ENCODE peak calls at places on chromosomes 4 and X, in five cellular contexts. H is ovary; B is EL; D is effector CD8-positive, alpha-beta T cell; E is lower leg skin. F is an unnamed sample.

GRCh38 chr4:5863461-5864113 is 29.3 kb downstream of the CRMP1 start:
- DNase-seq in D (no peak), H (no peak), B (peak), E (no peak), F (no peak)

GRCh38 chr4:140052050-140052449 is 101.9 kb downstream of the MAML3 start:
- DNase-seq in B (peak), D (no peak), H (no peak), E (no peak), F (peak)

GRCh38 chr4:96380106-96380505 is 540.2 kb downstream of the PDHA2 start:
- DNase-seq in E (no peak), H (no peak), D (no peak), B (no peak), F (no peak)

GRCh38 chr4:44462259-44462658 is 13.7 kb upstream of the KCTD8 start:
- DNase-seq in H (no peak), E (no peak), B (no peak), D (no peak), F (no peak)

GRCh38 chr4:83860200-83860599 is 324.3 kb downstream of the GPAT3 start:
- DNase-seq in D (no peak), H (no peak), B (peak), E (no peak), F (no peak)

GRCh38 chrX:131977619-131978018 is 45.5 kb upstream of the STK26 start:
- DNase-seq in D (no peak), H (no peak), E (no peak), B (no peak), F (no peak)

GRCh38 chrX:368811-369562 is 17.7 kb downstream of the PPP2R3B start:
- DNase-seq in B (peak), E (no peak), D (no peak), H (no peak), F (no peak)

GRCh38 chr4:87521757-87522374 is 7.3 kb downstream of the SPARCL1 start:
- DNase-seq in D (no peak), B (no peak), H (no peak), E (no peak), F (no peak)

GRCh38 chr4:110508827-110509446 is 33.0 kb downstream of the ENPEP start:
- DNase-seq in H (no peak), B (peak), D (no peak), E (no peak), F (no peak)

GRCh38 chrX:71492086-71493065 is 40.5 kb upstream of the OGT start:
- DNase-seq in D (peak), H (peak), E (peak), B (peak), F (peak)

GRCh38 chr4:55321707-55322264 is 24.3 kb upstream of the SRD5A3 start:
- DNase-seq in H (peak), D (no peak), E (peak), B (peak), F (peak)

GRCh38 chrX:67563469-67564448 is 19.9 kb downstream of the AR start:
- DNase-seq in E (no peak), H (peak), D (no peak), B (no peak), F (no peak)

GRCh38 chrX:148995661-148996060 is 495.2 kb downstream of the AFF2 start:
- DNase-seq in D (no peak), B (no peak), H (no peak), E (no peak), F (no peak)